ENCODE peak calls at places on chromosome 9, in four cellular contexts. A is Right ventricle myocardium superior, N is H9, I is GM18507. Q is an unnamed sample.

GRCh38 chr9:106587021-106587420 is 275.9 kb upstream of the ZNF462 start:
- DNase-seq in A (no peak), N (no peak), I (no peak), Q (no peak)

GRCh38 chr9:8724284-8725018 is 924.9 kb upstream of the DMAC1 start:
- DNase-seq in A (no peak), N (no peak), I (no peak), Q (no peak)

GRCh38 chr9:137235424-137236237 is 4.9 kb downstream of the SLC34A3 start:
- DNase-seq in N (peak), A (no peak), I (no peak), Q (no peak)

GRCh38 chr9:137123459-137123819 is 8.9 kb upstream of the DPP7 start:
- DNase-seq in I (no peak), N (no peak), A (no peak), Q (peak)

GRCh38 chr9:79403495-79403894 is 168.3 kb upstream of the TLE4 start:
- DNase-seq in N (no peak), I (no peak), A (no peak), Q (no peak)

GRCh38 chr9:128211551-128212281 is 8.5 kb downstream of the DNM1 start:
- DNase-seq in I (no peak), A (no peak), N (no peak), Q (no peak)

GRCh38 chr9:35681341-35682002 is 7.7 kb downstream of the CA9 start:
- DNase-seq in A (no peak), N (no peak), I (no peak), Q (no peak)

GRCh38 chr9:26502311-26502710 is 390.3 kb downstream of the CAAP1 start:
- DNase-seq in I (no peak), N (peak), A (no peak), Q (no peak)

GRCh38 chr9:133731876-133732321 is 6.3 kb downstream of the SARDH start:
- DNase-seq in N (peak), A (peak), I (peak), Q (no peak)

GRCh38 chr9:92952861-92953620 is 5.7 kb downstream of the FGD3 start:
- DNase-seq in I (no peak), N (no peak), A (no peak), Q (no peak)

GRCh38 chr9:90344013-90344412 is 298.6 kb downstream of the DIRAS2 start:
- DNase-seq in N (no peak), A (no peak), I (no peak), Q (no peak)

GRCh38 chr9:9492506-9492905 is 1120.3 kb downstream of the PTPRD start:
- DNase-seq in I (no peak), A (no peak), N (no peak), Q (no peak)

GRCh38 chr9:106941901-106942300 is 78.9 kb downstream of the ZNF462 start:
- DNase-seq in A (no peak), I (no peak), N (no peak), Q (no peak)

GRCh38 chr9:124329996-124330714 is 72.4 kb downstream of the NEK6 start:
- DNase-seq in I (no peak), A (no peak), N (no peak), Q (no peak)

GRCh38 chr9:37902804-37903580 is 935 bp downstream of the SLC25A51 start:
- DNase-seq in I (no peak), N (no peak), A (no peak), Q (no peak)

GRCh38 chr9:6414291-6414690 is 1.3 kb downstream of the UHRF2 start:
- DNase-seq in N (no peak), A (no peak), I (no peak), Q (no peak)

GRCh38 chr9:6680797-6681146 is 35.2 kb upstream of the GLDC start:
- DNase-seq in N (no peak), I (no peak), A (peak), Q (no peak)

GRCh38 chr9:12464368-12464767 is 228.8 kb upstream of the TYRP1 start:
- DNase-seq in N (no peak), I (no peak), A (no peak), Q (no peak)

GRCh38 chr9:104808030-104808614 is 44.2 kb downstream of the NIPSNAP3B start:
- DNase-seq in N (peak), I (no peak), A (no peak), Q (no peak)

GRCh38 chr9:94135222-94135621 is 51.0 kb downstream of the PTPDC1 start:
- DNase-seq in I (no peak), A (no peak), N (no peak), Q (no peak)

GRCh38 chr9:99041618-99042017 is 63.3 kb upstream of the TGFBR1 start:
- DNase-seq in A (no peak), N (no peak), I (no peak), Q (no peak)

Q was measured in GM12878.